ENCODE peak calls at places on chromosomes 1 and 21, in five cellular contexts. One of them, this sample, is unnamed.

GRCh38 chr21:28828981-28829380 is 163.7 kb downstream of the LTN1 start:
- DNase-seq in NCI-H1092: no peak
- DNase-seq in brain microvascular endothelial cell: no peak
- DNase-seq in hepatic stellate cell: no peak
- DNase-seq in NCI-H226: no peak
- DNase-seq in this sample: no peak

GRCh38 chr1:154729031-154729442 is 121.1 kb upstream of the ADAR start:
- DNase-seq in NCI-H1092: no peak
- DNase-seq in brain microvascular endothelial cell: peak; percentile 74
- DNase-seq in hepatic stellate cell: peak; percentile 49
- DNase-seq in NCI-H226: no peak
- DNase-seq in this sample: no peak

GRCh38 chr1:162374406-162374805 is 2.2 kb downstream of the SPATA46 start:
- DNase-seq in NCI-H1092: no peak
- DNase-seq in brain microvascular endothelial cell: no peak
- DNase-seq in hepatic stellate cell: no peak
- DNase-seq in NCI-H226: no peak
- DNase-seq in this sample: no peak

GRCh38 chr1:46136711-46137110 is 4.3 kb upstream of the PIK3R3 start:
- DNase-seq in NCI-H1092: no peak
- DNase-seq in brain microvascular endothelial cell: no peak
- DNase-seq in hepatic stellate cell: no peak
- DNase-seq in NCI-H226: no peak
- DNase-seq in this sample: no peak

GRCh38 chr1:34740161-34740875 is 14.5 kb upstream of the GJB5 start:
- DNase-seq in NCI-H1092: peak; percentile 81
- DNase-seq in brain microvascular endothelial cell: no peak
- DNase-seq in hepatic stellate cell: no peak
- DNase-seq in NCI-H226: no peak
- DNase-seq in this sample: no peak

GRCh38 chr1:63713627-63714481 is 60.0 kb upstream of the ROR1 start:
- DNase-seq in NCI-H1092: no peak
- DNase-seq in brain microvascular endothelial cell: peak; percentile 90
- DNase-seq in hepatic stellate cell: peak; percentile 58
- DNase-seq in NCI-H226: peak; percentile 35
- DNase-seq in this sample: no peak

GRCh38 chr1:54479251-54479650 is 68.8 kb upstream of the ACOT11 start:
- DNase-seq in NCI-H1092: no peak
- DNase-seq in brain microvascular endothelial cell: no peak
- DNase-seq in hepatic stellate cell: no peak
- DNase-seq in NCI-H226: no peak
- DNase-seq in this sample: no peak

GRCh38 chr1:7972285-7972684 is 10.8 kb downstream of the PARK7 start:
- DNase-seq in NCI-H1092: no peak
- DNase-seq in brain microvascular endothelial cell: no peak
- DNase-seq in hepatic stellate cell: no peak
- DNase-seq in NCI-H226: no peak
- DNase-seq in this sample: no peak

GRCh38 chr1:227563319-227564201 is at the start of gene ZNF678:
- DNase-seq in NCI-H1092: peak; percentile 97
- DNase-seq in brain microvascular endothelial cell: peak; percentile 96
- DNase-seq in hepatic stellate cell: peak; percentile 100
- DNase-seq in NCI-H226: peak; percentile 78
- DNase-seq in this sample: peak; percentile 94

GRCh38 chr1:109412551-109412950 is 13.7 kb downstream of the PSMA5 start:
- DNase-seq in NCI-H1092: no peak
- DNase-seq in brain microvascular endothelial cell: no peak
- DNase-seq in hepatic stellate cell: no peak
- DNase-seq in NCI-H226: no peak
- DNase-seq in this sample: no peak

GRCh38 chr1:22177354-22178003 is 34.6 kb upstream of the WNT4 start:
- DNase-seq in NCI-H1092: no peak
- DNase-seq in brain microvascular endothelial cell: no peak
- DNase-seq in hepatic stellate cell: no peak
- DNase-seq in NCI-H226: no peak
- DNase-seq in this sample: no peak

GRCh38 chr1:175338447-175339135 is 146.0 kb upstream of the KIAA0040 start:
- DNase-seq in NCI-H1092: no peak
- DNase-seq in brain microvascular endothelial cell: no peak
- DNase-seq in hepatic stellate cell: no peak
- DNase-seq in NCI-H226: no peak
- DNase-seq in this sample: no peak

GRCh38 chr1:58881471-58881994 is 97.7 kb upstream of the JUN start:
- DNase-seq in NCI-H1092: no peak
- DNase-seq in brain microvascular endothelial cell: no peak
- DNase-seq in hepatic stellate cell: no peak
- DNase-seq in NCI-H226: peak; percentile 62
- DNase-seq in this sample: no peak

GRCh38 chr1:111784273-111784901 is 28.7 kb downstream of the DDX20 start:
- DNase-seq in NCI-H1092: no peak
- DNase-seq in brain microvascular endothelial cell: no peak
- DNase-seq in hepatic stellate cell: no peak
- DNase-seq in NCI-H226: no peak
- DNase-seq in this sample: no peak

GRCh38 chr1:43691871-43692815 is 15.2 kb upstream of the ST3GAL3 start:
- DNase-seq in NCI-H1092: no peak
- DNase-seq in brain microvascular endothelial cell: no peak
- DNase-seq in hepatic stellate cell: no peak
- DNase-seq in NCI-H226: no peak
- DNase-seq in this sample: no peak

GRCh38 chr1:1210726-1211540 is 3.0 kb downstream of the TNFRSF4 start:
- DNase-seq in NCI-H1092: no peak
- DNase-seq in brain microvascular endothelial cell: no peak
- DNase-seq in hepatic stellate cell: no peak
- DNase-seq in NCI-H226: no peak
- DNase-seq in this sample: peak; percentile 41

GRCh38 chr1:75423136-75423535 is 187.8 kb downstream of the SLC44A5 start:
- DNase-seq in NCI-H1092: no peak
- DNase-seq in brain microvascular endothelial cell: no peak
- DNase-seq in hepatic stellate cell: no peak
- DNase-seq in NCI-H226: no peak
- DNase-seq in this sample: no peak

GRCh38 chr1:232792949-232793348 is 12.3 kb upstream of the MAP10 start:
- DNase-seq in NCI-H1092: no peak
- DNase-seq in brain microvascular endothelial cell: no peak
- DNase-seq in hepatic stellate cell: no peak
- DNase-seq in NCI-H226: no peak
- DNase-seq in this sample: no peak

GRCh38 chr1:2175055-2175414 is 19.5 kb downstream of the FAAP20 start:
- DNase-seq in NCI-H1092: no peak
- DNase-seq in brain microvascular endothelial cell: no peak
- DNase-seq in hepatic stellate cell: no peak
- DNase-seq in NCI-H226: no peak
- DNase-seq in this sample: no peak